ENCODE peak calls at places on chromosome 6, in ten cellular contexts. One of them, this sample, is unnamed.

GRCh38 chr6:166938150-166938549 is 18.2 kb downstream of the RNASET2 start:
- DNase-seq in Daoy: no peak
- DNase-seq in B cell: no peak
- DNase-seq in A549: no peak
- DNase-seq in GM23248: no peak
- DNase-seq in stromal cell of bone marrow: no peak
- DNase-seq in CD8-positive, alpha-beta T cell: no peak
- DNase-seq in RWPE2: no peak
- DNase-seq in astrocyte: no peak
- DNase-seq in stimulated activated CD8-positive, alpha-beta memory T cell treated with anti-CD3 and anti-CD28 coated beads, Interleukin-15, amount 100 ng/mL, for 24 hours: no peak
- DNase-seq in this sample: no peak

GRCh38 chr6:157194643-157195042 is 128.7 kb downstream of the TMEM242 start:
- DNase-seq in Daoy: peak; percentile 39
- DNase-seq in B cell: no peak
- DNase-seq in A549: no peak
- DNase-seq in GM23248: peak; percentile 36
- DNase-seq in stromal cell of bone marrow: no peak
- DNase-seq in CD8-positive, alpha-beta T cell: no peak
- DNase-seq in RWPE2: no peak
- DNase-seq in astrocyte: peak; percentile 12
- DNase-seq in stimulated activated CD8-positive, alpha-beta memory T cell treated with anti-CD3 and anti-CD28 coated beads, Interleukin-15, amount 100 ng/mL, for 24 hours: no peak
- DNase-seq in this sample: no peak

GRCh38 chr6:15457903-15458530 is 204.8 kb downstream of the DTNBP1 start:
- DNase-seq in Daoy: no peak
- DNase-seq in B cell: peak; percentile 44
- DNase-seq in A549: no peak
- DNase-seq in GM23248: peak; percentile 37
- DNase-seq in stromal cell of bone marrow: no peak
- DNase-seq in CD8-positive, alpha-beta T cell: no peak
- DNase-seq in RWPE2: no peak
- DNase-seq in astrocyte: no peak
- DNase-seq in stimulated activated CD8-positive, alpha-beta memory T cell treated with anti-CD3 and anti-CD28 coated beads, Interleukin-15, amount 100 ng/mL, for 24 hours: no peak
- DNase-seq in this sample: no peak

GRCh38 chr6:131717815-131718214 is 7.0 kb upstream of the CTAGE9 start:
- DNase-seq in Daoy: no peak
- DNase-seq in B cell: no peak
- DNase-seq in A549: no peak
- DNase-seq in GM23248: no peak
- DNase-seq in stromal cell of bone marrow: no peak
- DNase-seq in CD8-positive, alpha-beta T cell: no peak
- DNase-seq in RWPE2: no peak
- DNase-seq in astrocyte: no peak
- DNase-seq in stimulated activated CD8-positive, alpha-beta memory T cell treated with anti-CD3 and anti-CD28 coated beads, Interleukin-15, amount 100 ng/mL, for 24 hours: no peak
- DNase-seq in this sample: no peak

GRCh38 chr6:92559611-92560010 is 859.7 kb downstream of the EPHA7 start:
- DNase-seq in Daoy: no peak
- DNase-seq in B cell: no peak
- DNase-seq in A549: no peak
- DNase-seq in GM23248: no peak
- DNase-seq in stromal cell of bone marrow: no peak
- DNase-seq in CD8-positive, alpha-beta T cell: no peak
- DNase-seq in RWPE2: no peak
- DNase-seq in astrocyte: no peak
- DNase-seq in stimulated activated CD8-positive, alpha-beta memory T cell treated with anti-CD3 and anti-CD28 coated beads, Interleukin-15, amount 100 ng/mL, for 24 hours: no peak
- DNase-seq in this sample: no peak

GRCh38 chr6:107741191-107741680 is 82.9 kb downstream of the SCML4 start:
- DNase-seq in Daoy: no peak
- DNase-seq in B cell: no peak
- DNase-seq in A549: no peak
- DNase-seq in GM23248: no peak
- DNase-seq in stromal cell of bone marrow: no peak
- DNase-seq in CD8-positive, alpha-beta T cell: no peak
- DNase-seq in RWPE2: no peak
- DNase-seq in astrocyte: no peak
- DNase-seq in stimulated activated CD8-positive, alpha-beta memory T cell treated with anti-CD3 and anti-CD28 coated beads, Interleukin-15, amount 100 ng/mL, for 24 hours: no peak
- DNase-seq in this sample: no peak

GRCh38 chr6:16623029-16623653 is 138.1 kb downstream of the ATXN1 start:
- DNase-seq in Daoy: no peak
- DNase-seq in B cell: no peak
- DNase-seq in A549: peak; percentile 4
- DNase-seq in GM23248: peak; percentile 32
- DNase-seq in stromal cell of bone marrow: no peak
- DNase-seq in CD8-positive, alpha-beta T cell: no peak
- DNase-seq in RWPE2: no peak
- DNase-seq in astrocyte: peak; percentile 51
- DNase-seq in stimulated activated CD8-positive, alpha-beta memory T cell treated with anti-CD3 and anti-CD28 coated beads, Interleukin-15, amount 100 ng/mL, for 24 hours: no peak
- DNase-seq in this sample: no peak

GRCh38 chr6:108764580-108764950 is 83.7 kb upstream of the ARMC2 start:
- DNase-seq in Daoy: no peak
- DNase-seq in B cell: no peak
- DNase-seq in A549: no peak
- DNase-seq in GM23248: no peak
- DNase-seq in stromal cell of bone marrow: no peak
- DNase-seq in CD8-positive, alpha-beta T cell: no peak
- DNase-seq in RWPE2: no peak
- DNase-seq in astrocyte: no peak
- DNase-seq in stimulated activated CD8-positive, alpha-beta memory T cell treated with anti-CD3 and anti-CD28 coated beads, Interleukin-15, amount 100 ng/mL, for 24 hours: no peak
- DNase-seq in this sample: no peak

GRCh38 chr6:160261991-160262718 is 3.5 kb upstream of the SLC22A2 start:
- DNase-seq in Daoy: peak; percentile 29
- DNase-seq in B cell: no peak
- DNase-seq in A549: peak; percentile 58
- DNase-seq in GM23248: no peak
- DNase-seq in stromal cell of bone marrow: no peak
- DNase-seq in CD8-positive, alpha-beta T cell: no peak
- DNase-seq in RWPE2: no peak
- DNase-seq in astrocyte: no peak
- DNase-seq in stimulated activated CD8-positive, alpha-beta memory T cell treated with anti-CD3 and anti-CD28 coated beads, Interleukin-15, amount 100 ng/mL, for 24 hours: no peak
- DNase-seq in this sample: no peak

GRCh38 chr6:34243131-34243771 is 5.6 kb downstream of the SMIM29 start:
- DNase-seq in Daoy: peak; percentile 88
- DNase-seq in B cell: no peak
- DNase-seq in A549: no peak
- DNase-seq in GM23248: peak; percentile 69
- DNase-seq in stromal cell of bone marrow: no peak
- DNase-seq in CD8-positive, alpha-beta T cell: no peak
- DNase-seq in RWPE2: peak; percentile 61
- DNase-seq in astrocyte: no peak
- DNase-seq in stimulated activated CD8-positive, alpha-beta memory T cell treated with anti-CD3 and anti-CD28 coated beads, Interleukin-15, amount 100 ng/mL, for 24 hours: no peak
- DNase-seq in this sample: peak; percentile 47

GRCh38 chr6:147740326-147740725 is 231.8 kb downstream of the SAMD5 start:
- DNase-seq in Daoy: no peak
- DNase-seq in B cell: no peak
- DNase-seq in A549: no peak
- DNase-seq in GM23248: no peak
- DNase-seq in stromal cell of bone marrow: no peak
- DNase-seq in CD8-positive, alpha-beta T cell: no peak
- DNase-seq in RWPE2: no peak
- DNase-seq in astrocyte: no peak
- DNase-seq in stimulated activated CD8-positive, alpha-beta memory T cell treated with anti-CD3 and anti-CD28 coated beads, Interleukin-15, amount 100 ng/mL, for 24 hours: no peak
- DNase-seq in this sample: no peak

GRCh38 chr6:128519132-128519930 is 1.1 kb downstream of the PTPRK start:
- DNase-seq in Daoy: peak; percentile 67
- DNase-seq in B cell: peak; percentile 28
- DNase-seq in A549: peak; percentile 54
- DNase-seq in GM23248: peak; percentile 73
- DNase-seq in stromal cell of bone marrow: peak; percentile 14
- DNase-seq in CD8-positive, alpha-beta T cell: no peak
- DNase-seq in RWPE2: peak; percentile 49
- DNase-seq in astrocyte: peak; percentile 45
- DNase-seq in stimulated activated CD8-positive, alpha-beta memory T cell treated with anti-CD3 and anti-CD28 coated beads, Interleukin-15, amount 100 ng/mL, for 24 hours: peak; percentile 7
- DNase-seq in this sample: peak; percentile 82